ENCODE peak calls at places on chromosomes 4 and X, in eight cellular contexts. X is naive thymus-derived CD8-positive, alpha-beta T cell; Q is T-cell; B is CD4-positive, alpha-beta T cell; Z is Right ventricle myocardium superior; H is pancreas; M is activated CD8-positive, alpha-beta memory T cell treated with anti-CD3 and anti-CD28 coated beads, Interleukin-2, amount 10 ng/mL, durations not matched to agents 7 days and 5 days; Y is A549. I is an unnamed sample.

GRCh38 chrX:78029663-78030062 is 60.2 kb upstream of the PGAM4 start:
- ATAC-seq in B (peak), M (no peak), Y (peak), X (no peak), Z (peak), Q (no peak), H (peak), I (no peak)

GRCh38 chr4:111174331-111174730 is 551.5 kb upstream of the PITX2 start:
- ATAC-seq in Z (no peak), Y (no peak), H (no peak), M (no peak), B (no peak), X (no peak), Q (no peak), I (no peak)

GRCh38 chrX:151966236-151966635 is 8.2 kb downstream of the GABRE start:
- ATAC-seq in Y (no peak), X (no peak), Q (no peak), M (no peak), H (no peak), Z (no peak), B (no peak), I (no peak)

GRCh38 chr4:7552466-7552865 is 117.7 kb upstream of the PSAPL1 start:
- ATAC-seq in H (no peak), M (no peak), B (no peak), Y (no peak), X (no peak), Q (no peak), Z (no peak), I (no peak)

GRCh38 chr4:152512483-152512882 is 23.4 kb downstream of the FBXW7 start:
- ATAC-seq in X (no peak), H (no peak), B (no peak), Q (no peak), Z (no peak), M (no peak), Y (no peak), I (no peak)

GRCh38 chr4:71713611-71714203 is 70.2 kb downstream of the GC start:
- ATAC-seq in Q (peak), Y (peak), M (no peak), B (no peak), X (no peak), H (peak), Z (peak), I (no peak)

GRCh38 chrX:64580035-64580434 is 184.8 kb upstream of the MTMR8 start:
- ATAC-seq in X (no peak), H (no peak), B (no peak), Y (no peak), Q (no peak), Z (no peak), M (no peak), I (no peak)

GRCh38 chr4:828641-829271 is 2.8 kb upstream of the CPLX1 start:
- ATAC-seq in B (no peak), X (no peak), Z (peak), H (peak), M (no peak), Y (peak), Q (no peak), I (no peak)

GRCh38 chrX:55638933-55639332 is 15.7 kb downstream of the FOXR2 start:
- ATAC-seq in X (no peak), Y (no peak), H (no peak), M (no peak), B (no peak), Q (no peak), Z (no peak), I (no peak)

GRCh38 chrX:112424166-112424565 is 255.6 kb downstream of the LHFPL1 start:
- ATAC-seq in M (no peak), Z (no peak), X (no peak), H (no peak), B (no peak), Q (no peak), Y (no peak), I (no peak)

GRCh38 chrX:34863906-34864305 is 78.7 kb upstream of the FAM47B start:
- ATAC-seq in X (no peak), Q (no peak), H (no peak), M (no peak), Z (no peak), B (no peak), Y (no peak), I (no peak)

GRCh38 chr4:39614487-39615162 is 24.0 kb downstream of the SMIM14 start:
- ATAC-seq in H (peak), Z (no peak), B (no peak), Q (no peak), Y (peak), X (no peak), M (no peak), I (peak)

GRCh38 chr4:152545088-152545487 is 9.2 kb upstream of the FBXW7 start:
- ATAC-seq in Q (no peak), X (no peak), Y (no peak), Z (no peak), H (no peak), B (no peak), M (no peak), I (no peak)

GRCh38 chr4:48016141-48017107 is at the start of the genes CNGA1 and NIPAL1:
- ATAC-seq in B (peak), H (peak), M (peak), X (peak), Q (peak), Y (peak), Z (peak), I (peak)

GRCh38 chr4:183571350-183572076 is 66.7 kb downstream of the ING2 start:
- ATAC-seq in H (peak), Y (peak), Q (no peak), X (no peak), M (no peak), B (no peak), Z (peak), I (peak)

GRCh38 chr4:680931-681645 is 6.7 kb downstream of the MYL5 start:
- ATAC-seq in Z (peak), M (peak), X (peak), B (peak), Y (peak), Q (peak), H (peak), I (peak)

GRCh38 chr4:79492148-79492547 is 84.1 kb upstream of the GK2 start:
- ATAC-seq in Y (no peak), B (no peak), X (no peak), Q (no peak), Z (peak), M (no peak), H (no peak), I (no peak)

GRCh38 chr4:30720656-30721352 is 635 bp downstream of the PCDH7 start:
- ATAC-seq in M (no peak), X (no peak), Z (peak), H (peak), B (no peak), Y (peak), Q (no peak), I (no peak)

GRCh38 chr4:148575577-148575976 is 133.4 kb upstream of the NR3C2 start:
- ATAC-seq in Q (no peak), M (no peak), Z (no peak), X (no peak), H (no peak), B (no peak), Y (no peak), I (no peak)

GRCh38 chr4:71379126-71379525 is 40.3 kb downstream of the SLC4A4 start:
- ATAC-seq in Q (no peak), H (no peak), X (no peak), Y (no peak), B (no peak), Z (peak), M (no peak), I (no peak)

GRCh38 chr4:180832086-180832485 is 1411.1 kb upstream of the TENM3 start:
- ATAC-seq in Y (no peak), Q (no peak), Z (no peak), M (no peak), H (no peak), B (no peak), X (no peak), I (no peak)

GRCh38 chr4:113293043-113293560 is 243.6 kb downstream of the ANK2 start:
- ATAC-seq in M (no peak), Q (no peak), Z (peak), Y (no peak), H (peak), X (no peak), B (no peak), I (no peak)

GRCh38 chrX:72094894-72095293 is 36.8 kb downstream of the RTL5 start:
- ATAC-seq in X (peak), Y (no peak), M (peak), Q (peak), Z (peak), B (peak), H (no peak), I (peak)

GRCh38 chrX:68498044-68498507 is 775 bp upstream of the YIPF6 start:
- ATAC-seq in Z (no peak), X (no peak), B (peak), M (no peak), Y (peak), H (peak), Q (no peak), I (no peak)

GRCh38 chr4:121340247-121340646 is 40.6 kb downstream of the QRFPR start:
- ATAC-seq in Z (no peak), B (no peak), Y (no peak), M (no peak), H (no peak), Q (no peak), X (no peak), I (no peak)

GRCh38 chrX:40202456-40202855 is 104.7 kb upstream of the BCOR start:
- ATAC-seq in B (no peak), Y (no peak), Q (no peak), X (peak), M (peak), Z (no peak), H (no peak), I (no peak)

GRCh38 chrX:77447339-77448149 is at the start of gene FGF16:
- ATAC-seq in B (no peak), Y (no peak), X (no peak), Q (no peak), H (peak), Z (peak), M (peak), I (peak)

GRCh38 chrX:136754641-136755040 is 26.1 kb downstream of the ARHGEF6 start:
- ATAC-seq in B (peak), M (no peak), Y (no peak), X (peak), Q (peak), Z (peak), H (no peak), I (no peak)

GRCh38 chr4:157080605-157081004 is 4.7 kb downstream of the GLRB start:
- ATAC-seq in Q (no peak), X (no peak), Z (no peak), B (no peak), M (no peak), Y (no peak), H (no peak), I (no peak)

GRCh38 chrX:134484039-134484438 is 24.1 kb downstream of the HPRT1 start:
- ATAC-seq in H (no peak), Z (no peak), M (no peak), X (no peak), Y (peak), Q (no peak), B (peak), I (no peak)

GRCh38 chr4:89295415-89295927 is 12.1 kb downstream of the GPRIN3 start:
- ATAC-seq in Z (no peak), M (no peak), H (no peak), B (no peak), Y (no peak), Q (no peak), X (no peak), I (peak)

GRCh38 chr4:4781936-4782754 is 77.3 kb upstream of the MSX1 start:
- ATAC-seq in H (no peak), X (no peak), M (no peak), B (no peak), Q (no peak), Z (no peak), Y (no peak), I (no peak)

GRCh38 chr4:40940317-40940720 is 190.6 kb downstream of the NSUN7 start:
- ATAC-seq in X (no peak), Q (no peak), Z (peak), Y (no peak), H (peak), B (no peak), M (no peak), I (no peak)

GRCh38 chr4:48296330-48296729 is 26.7 kb upstream of the TEC start:
- ATAC-seq in H (no peak), Y (no peak), Q (no peak), M (peak), B (no peak), Z (no peak), X (no peak), I (peak)

I was measured in activated T-helper 17 cell treated with anti-CD3 and anti-CD28 coated beads, Interleukin-2, amount 50 U/mL, for 72 hours.